ENCODE peak calls at places on chromosomes 13 and 19, in eight cellular contexts. One of them, this sample, is unnamed. For H3K36me3, the result is how much of the 10 kb centered on the place peaks cover.

GRCh38 chr19:35746556-35746955 is 1.1 kb downstream of the PSENEN start:
- DNase-seq in heart right ventricle: no peak
- DNase-seq in cardiac muscle cell: no peak
- DNase-seq in neural progenitor cell: no peak
- DNase-seq in hepatocyte: no peak
- DNase-seq in lower lobe of right lung: no peak
- DNase-seq in aorta: no peak
- DNase-seq in left lung: no peak
- DNase-seq in this sample: no peak

GRCh38 chr19:31340059-31341025 is 8.9 kb downstream of the TSHZ3 start:
- DNase-seq in lower lobe of right lung: no peak
- DNase-seq in left lung: no peak
- DNase-seq in cardiac muscle cell: peak
- DNase-seq in aorta: no peak
- DNase-seq in heart right ventricle: no peak
- DNase-seq in hepatocyte: peak
- DNase-seq in neural progenitor cell: no peak
- DNase-seq in this sample: no peak

GRCh38 chr19:19404879-19405860 is at the start of gene GATAD2A:
- DNase-seq in cardiac muscle cell: peak
- DNase-seq in left lung: peak
- DNase-seq in hepatocyte: peak
- DNase-seq in heart right ventricle: peak
- DNase-seq in aorta: peak
- DNase-seq in lower lobe of right lung: peak
- DNase-seq in neural progenitor cell: peak
- DNase-seq in this sample: peak

GRCh38 chr13:20353973-20354372 is 121.9 kb upstream of the GJB6 start:
- DNase-seq in lower lobe of right lung: no peak
- DNase-seq in heart right ventricle: no peak
- DNase-seq in neural progenitor cell: no peak
- DNase-seq in left lung: no peak
- DNase-seq in cardiac muscle cell: peak
- DNase-seq in hepatocyte: no peak
- DNase-seq in aorta: no peak
- DNase-seq in this sample: peak

GRCh38 chr13:20401958-20402856 is 123.5 kb downstream of the CRYL1 start:
- DNase-seq in cardiac muscle cell: peak
- DNase-seq in hepatocyte: no peak
- DNase-seq in aorta: no peak
- DNase-seq in heart right ventricle: no peak
- DNase-seq in neural progenitor cell: no peak
- DNase-seq in lower lobe of right lung: no peak
- DNase-seq in left lung: no peak
- DNase-seq in this sample: peak

GRCh38 chr19:53703361-53703760 is 71.6 kb downstream of the DPRX start:
- DNase-seq in hepatocyte: no peak
- DNase-seq in neural progenitor cell: no peak
- DNase-seq in aorta: no peak
- DNase-seq in left lung: no peak
- DNase-seq in heart right ventricle: no peak
- DNase-seq in lower lobe of right lung: no peak
- DNase-seq in cardiac muscle cell: no peak
- DNase-seq in this sample: no peak

GRCh38 chr19:55519461-55520311 is 17.2 kb downstream of the SBK2 start:
- DNase-seq in aorta: no peak
- DNase-seq in left lung: no peak
- DNase-seq in heart right ventricle: no peak
- DNase-seq in hepatocyte: no peak
- DNase-seq in lower lobe of right lung: no peak
- DNase-seq in neural progenitor cell: no peak
- DNase-seq in cardiac muscle cell: peak
- DNase-seq in this sample: peak

GRCh38 chr19:18745012-18745735 is 45.9 kb downstream of the COMP start:
- DNase-seq in cardiac muscle cell: peak
- DNase-seq in aorta: no peak
- DNase-seq in heart right ventricle: no peak
- DNase-seq in neural progenitor cell: peak
- DNase-seq in hepatocyte: no peak
- DNase-seq in left lung: no peak
- DNase-seq in lower lobe of right lung: no peak
- DNase-seq in this sample: no peak

GRCh38 chr13:31072041-31072440 is 89.7 kb downstream of the HSPH1 start:
- DNase-seq in hepatocyte: no peak
- DNase-seq in aorta: no peak
- DNase-seq in heart right ventricle: no peak
- DNase-seq in left lung: no peak
- DNase-seq in lower lobe of right lung: no peak
- DNase-seq in cardiac muscle cell: peak
- DNase-seq in neural progenitor cell: no peak
- DNase-seq in this sample: no peak

GRCh38 chr13:27401210-27401609 is 23.2 kb upstream of the GTF3A start:
- DNase-seq in lower lobe of right lung: peak
- DNase-seq in left lung: no peak
- DNase-seq in aorta: peak
- DNase-seq in heart right ventricle: peak
- DNase-seq in cardiac muscle cell: no peak
- DNase-seq in neural progenitor cell: no peak
- DNase-seq in hepatocyte: peak
- DNase-seq in this sample: peak

GRCh38 chr19:12838182-12838890 is at the start of gene MAST1:
- DNase-seq in cardiac muscle cell: peak
- DNase-seq in aorta: no peak
- DNase-seq in left lung: peak
- DNase-seq in heart right ventricle: peak
- DNase-seq in lower lobe of right lung: peak
- DNase-seq in hepatocyte: peak
- DNase-seq in neural progenitor cell: peak
- DNase-seq in this sample: no peak

GRCh38 chr13:20395061-20395916 is 130.4 kb downstream of the CRYL1 start:
- DNase-seq in heart right ventricle: no peak
- DNase-seq in aorta: no peak
- DNase-seq in lower lobe of right lung: no peak
- DNase-seq in neural progenitor cell: no peak
- DNase-seq in cardiac muscle cell: no peak
- DNase-seq in left lung: no peak
- DNase-seq in hepatocyte: no peak
- DNase-seq in this sample: peak

GRCh38 chr13:49629196-49629938 is 1.1 kb downstream of the ARL11 start:
- DNase-seq in cardiac muscle cell: no peak
- DNase-seq in hepatocyte: no peak
- DNase-seq in heart right ventricle: no peak
- DNase-seq in left lung: no peak
- DNase-seq in neural progenitor cell: no peak
- DNase-seq in lower lobe of right lung: no peak
- DNase-seq in aorta: no peak
- DNase-seq in this sample: no peak

GRCh38 chr13:44815507-44816074 is 173.7 kb downstream of the NUFIP1 start:
- DNase-seq in left lung: no peak
- DNase-seq in hepatocyte: peak
- DNase-seq in lower lobe of right lung: peak
- DNase-seq in neural progenitor cell: peak
- DNase-seq in cardiac muscle cell: peak
- DNase-seq in heart right ventricle: no peak
- DNase-seq in aorta: peak
- DNase-seq in this sample: peak

GRCh38 chr13:24827799-24828198 is 63.8 kb downstream of the RNF17 start:
- DNase-seq in lower lobe of right lung: no peak
- DNase-seq in neural progenitor cell: no peak
- DNase-seq in cardiac muscle cell: no peak
- DNase-seq in hepatocyte: no peak
- DNase-seq in left lung: no peak
- DNase-seq in heart right ventricle: no peak
- DNase-seq in aorta: no peak
- DNase-seq in this sample: no peak

GRCh38 chr19:10137751-10138682 is 18.3 kb upstream of the EIF3G start:
- DNase-seq in aorta: no peak
- DNase-seq in neural progenitor cell: no peak
- DNase-seq in heart right ventricle: no peak
- DNase-seq in lower lobe of right lung: no peak
- DNase-seq in hepatocyte: no peak
- DNase-seq in cardiac muscle cell: no peak
- DNase-seq in left lung: no peak
- DNase-seq in this sample: no peak

GRCh38 chr19:10134040-10134439 is 14.3 kb upstream of the EIF3G start:
- DNase-seq in left lung: no peak
- DNase-seq in hepatocyte: no peak
- DNase-seq in aorta: no peak
- DNase-seq in heart right ventricle: no peak
- DNase-seq in lower lobe of right lung: no peak
- DNase-seq in neural progenitor cell: no peak
- DNase-seq in cardiac muscle cell: no peak
- DNase-seq in this sample: no peak

GRCh38 chr19:10136936-10137335 is 17.2 kb upstream of the EIF3G start:
- DNase-seq in heart right ventricle: no peak
- DNase-seq in neural progenitor cell: no peak
- DNase-seq in hepatocyte: no peak
- DNase-seq in left lung: no peak
- DNase-seq in cardiac muscle cell: no peak
- DNase-seq in aorta: no peak
- DNase-seq in lower lobe of right lung: no peak
- DNase-seq in this sample: no peak

GRCh38 chr19:10135551-10136334 is 16.0 kb upstream of the EIF3G start:
- DNase-seq in lower lobe of right lung: peak
- DNase-seq in heart right ventricle: no peak
- DNase-seq in aorta: no peak
- DNase-seq in left lung: peak
- DNase-seq in hepatocyte: no peak
- DNase-seq in cardiac muscle cell: no peak
- DNase-seq in neural progenitor cell: no peak
- DNase-seq in this sample: no peak

DNA sequence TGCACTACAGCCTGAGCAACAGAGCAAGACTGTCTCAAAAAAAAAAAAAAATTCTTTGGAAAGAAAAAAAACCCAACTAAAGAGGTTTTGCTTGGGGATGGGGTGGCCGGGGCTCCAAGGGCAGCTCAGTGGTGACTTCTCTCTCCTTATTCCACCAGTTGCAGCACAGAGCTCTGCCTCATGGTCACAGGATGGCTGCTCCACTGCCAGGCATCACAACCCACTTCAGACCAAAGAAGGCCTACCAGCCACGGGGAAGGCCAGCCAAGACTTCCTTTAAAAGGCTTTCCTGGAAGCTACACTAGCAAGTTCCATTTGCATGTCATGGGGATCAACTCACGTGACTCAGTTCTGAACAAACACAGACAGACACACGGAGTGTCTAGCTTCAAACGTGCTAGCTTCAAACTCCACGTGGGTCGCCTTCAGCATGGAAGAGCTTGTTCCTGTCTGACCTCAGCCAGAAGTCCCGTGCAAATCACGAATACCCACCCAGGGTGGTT is 13.2 kb upstream of the EIF3G start:
- DNase-seq in lower lobe of right lung: no peak
- DNase-seq in left lung: no peak
- DNase-seq in aorta: no peak
- DNase-seq in neural progenitor cell: no peak
- DNase-seq in heart right ventricle: no peak
- DNase-seq in hepatocyte: no peak
- DNase-seq in cardiac muscle cell: no peak
- DNase-seq in this sample: no peak
- H3K36me3 ChIP-seq in lower lobe of right lung: half or more
- H3K36me3 ChIP-seq in left lung: half or more
- H3K36me3 ChIP-seq in aorta: under half
- H3K36me3 ChIP-seq in neural progenitor cell: under half
- H3K36me3 ChIP-seq in heart right ventricle: under half
- H3K36me3 ChIP-seq in hepatocyte: under half
- H3K36me3 ChIP-seq in cardiac muscle cell: under half
- H3K36me3 ChIP-seq in this sample: half or more

GRCh38 chr19:17156296-17156946 is 58.7 kb upstream of the USE1 start:
- DNase-seq in cardiac muscle cell: no peak
- DNase-seq in heart right ventricle: no peak
- DNase-seq in hepatocyte: no peak
- DNase-seq in left lung: peak
- DNase-seq in aorta: no peak
- DNase-seq in neural progenitor cell: no peak
- DNase-seq in lower lobe of right lung: no peak
- DNase-seq in this sample: peak

GRCh38 chr19:17149393-17150135 is 65.6 kb upstream of the USE1 start:
- DNase-seq in aorta: no peak
- DNase-seq in cardiac muscle cell: no peak
- DNase-seq in neural progenitor cell: no peak
- DNase-seq in hepatocyte: no peak
- DNase-seq in lower lobe of right lung: no peak
- DNase-seq in left lung: no peak
- DNase-seq in heart right ventricle: no peak
- DNase-seq in this sample: peak

GRCh38 chr19:17156947-17157302 is 58.2 kb upstream of the USE1 start:
- DNase-seq in cardiac muscle cell: no peak
- DNase-seq in aorta: no peak
- DNase-seq in left lung: peak
- DNase-seq in hepatocyte: no peak
- DNase-seq in heart right ventricle: no peak
- DNase-seq in neural progenitor cell: no peak
- DNase-seq in lower lobe of right lung: peak
- DNase-seq in this sample: peak

GRCh38 chr19:17155251-17155650 is 59.9 kb upstream of the USE1 start:
- DNase-seq in hepatocyte: no peak
- DNase-seq in neural progenitor cell: no peak
- DNase-seq in heart right ventricle: no peak
- DNase-seq in aorta: no peak
- DNase-seq in left lung: peak
- DNase-seq in cardiac muscle cell: no peak
- DNase-seq in lower lobe of right lung: no peak
- DNase-seq in this sample: peak

GRCh38 chr19:17153996-17154395 is 61.2 kb upstream of the USE1 start:
- DNase-seq in left lung: peak
- DNase-seq in lower lobe of right lung: no peak
- DNase-seq in neural progenitor cell: no peak
- DNase-seq in heart right ventricle: no peak
- DNase-seq in cardiac muscle cell: no peak
- DNase-seq in hepatocyte: no peak
- DNase-seq in aorta: no peak
- DNase-seq in this sample: no peak
- H3K36me3 ChIP-seq in left lung: half or more
- H3K36me3 ChIP-seq in lower lobe of right lung: half or more
- H3K36me3 ChIP-seq in neural progenitor cell: under half
- H3K36me3 ChIP-seq in heart right ventricle: under half
- H3K36me3 ChIP-seq in cardiac muscle cell: under half
- H3K36me3 ChIP-seq in hepatocyte: under half
- H3K36me3 ChIP-seq in aorta: under half
- H3K36me3 ChIP-seq in this sample: under half

GRCh38 chr19:15115080-15115479 is 7.9 kb downstream of the SYDE1 start:
- DNase-seq in neural progenitor cell: no peak
- DNase-seq in left lung: no peak
- DNase-seq in lower lobe of right lung: no peak
- DNase-seq in aorta: peak
- DNase-seq in hepatocyte: no peak
- DNase-seq in heart right ventricle: peak
- DNase-seq in cardiac muscle cell: peak
- DNase-seq in this sample: no peak
- H3K36me3 ChIP-seq in neural progenitor cell: under half
- H3K36me3 ChIP-seq in left lung: half or more
- H3K36me3 ChIP-seq in lower lobe of right lung: half or more
- H3K36me3 ChIP-seq in aorta: under half
- H3K36me3 ChIP-seq in hepatocyte: under half
- H3K36me3 ChIP-seq in heart right ventricle: under half
- H3K36me3 ChIP-seq in cardiac muscle cell: half or more
- H3K36me3 ChIP-seq in this sample: half or more

DNA sequence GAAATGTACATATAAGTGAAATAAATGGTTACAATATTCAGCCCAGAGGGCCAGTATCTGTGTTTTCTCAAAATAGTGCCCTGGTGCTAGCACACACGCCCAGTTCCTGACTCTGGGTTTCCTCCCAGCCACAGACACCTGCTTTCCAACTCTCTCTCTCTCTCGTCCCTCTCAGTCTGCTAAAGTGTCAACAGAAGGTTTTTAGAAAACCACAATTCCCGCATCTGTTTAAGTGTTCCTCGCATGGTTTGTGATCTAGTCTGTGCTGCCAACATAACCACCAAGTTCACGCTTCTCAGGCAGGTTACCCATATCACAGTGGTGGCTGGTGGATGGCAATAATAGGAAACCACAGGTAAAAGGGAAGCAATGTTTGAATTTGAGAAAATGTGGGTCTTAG is 17.8 kb upstream of the UPF3A start:
- DNase-seq in aorta: no peak
- DNase-seq in cardiac muscle cell: no peak
- DNase-seq in lower lobe of right lung: no peak
- DNase-seq in heart right ventricle: no peak
- DNase-seq in left lung: no peak
- DNase-seq in hepatocyte: no peak
- DNase-seq in neural progenitor cell: no peak
- DNase-seq in this sample: no peak
- H3K36me3 ChIP-seq in aorta: under half
- H3K36me3 ChIP-seq in cardiac muscle cell: half or more
- H3K36me3 ChIP-seq in lower lobe of right lung: half or more
- H3K36me3 ChIP-seq in heart right ventricle: under half
- H3K36me3 ChIP-seq in left lung: half or more
- H3K36me3 ChIP-seq in hepatocyte: under half
- H3K36me3 ChIP-seq in neural progenitor cell: under half
- H3K36me3 ChIP-seq in this sample: half or more